ENCODE peak calls at places on chromosome 17, in ten cellular contexts. A, T, Y, N, W, I, O, R, F and L are unnamed samples.

GRCh38 chr17:83061586-83061985 is 17.8 kb upstream of the METRNL start:
- DNase-seq in A (no peak), T (no peak), Y (no peak), N (no peak), W (no peak), I (no peak), O (no peak), R (no peak), F (no peak), L (no peak)

GRCh38 chr17:34319087-34319486 is at the start of gene CCL8:
- DNase-seq in A (no peak), T (no peak), Y (no peak), N (no peak), W (no peak), I (no peak), O (no peak), R (no peak), F (no peak), L (no peak)

GRCh38 chr17:4040784-4041183 is 76.5 kb upstream of the ATP2A3 start:
- DNase-seq in A (no peak), T (no peak), Y (no peak), N (no peak), W (no peak), I (no peak), O (no peak), R (no peak), F (no peak), L (no peak)

GRCh38 chr17:80221401-80221800 is 1.2 kb downstream of the SLC26A11 start:
- DNase-seq in A (no peak), T (no peak), Y (no peak), N (no peak), W (no peak), I (no peak), O (no peak), R (no peak), F (no peak), L (no peak)

GRCh38 chr17:45143767-45144198 is 4.5 kb upstream of the HEXIM1 start:
- DNase-seq in A (peak), T (no peak), Y (peak), N (peak), W (peak), I (peak), O (no peak), R (no peak), F (peak), L (no peak)

GRCh38 chr17:80619535-80620235 is 75.0 kb downstream of the RPTOR start:
- DNase-seq in A (no peak), T (no peak), Y (no peak), N (no peak), W (no peak), I (no peak), O (peak), R (no peak), F (no peak), L (no peak)

GRCh38 chr17:78774956-78775571 is 7.0 kb downstream of the CYTH1 start:
- DNase-seq in A (no peak), T (no peak), Y (no peak), N (peak), W (no peak), I (no peak), O (no peak), R (no peak), F (no peak), L (no peak)

GRCh38 chr17:7888184-7888920 is at the start of gene CHD3:
- DNase-seq in A (no peak), T (no peak), Y (no peak), N (peak), W (peak), I (no peak), O (no peak), R (peak), F (peak), L (no peak)

GRCh38 chr17:43406676-43407645 is 8.2 kb downstream of the ARL4D start:
- DNase-seq in A (no peak), T (no peak), Y (no peak), N (no peak), W (no peak), I (peak), O (no peak), R (no peak), F (peak), L (no peak)

GRCh38 chr17:77568540-77568939 is 390.0 kb upstream of the TNRC6C start:
- DNase-seq in A (no peak), T (no peak), Y (no peak), N (no peak), W (no peak), I (no peak), O (no peak), R (no peak), F (no peak), L (no peak)

GRCh38 chr17:65092262-65092661 is 35.7 kb upstream of the GNA13 start:
- DNase-seq in A (no peak), T (no peak), Y (no peak), N (no peak), W (no peak), I (no peak), O (no peak), R (no peak), F (no peak), L (no peak)

GRCh38 chr17:18937981-18938691 is 13.8 kb upstream of the SLC5A10 start:
- DNase-seq in A (no peak), T (no peak), Y (no peak), N (no peak), W (no peak), I (no peak), O (no peak), R (no peak), F (no peak), L (no peak)

GRCh38 chr17:74276051-74276476 is 2.0 kb downstream of the DNAI2 start:
- DNase-seq in A (peak), T (no peak), Y (peak), N (no peak), W (no peak), I (no peak), O (no peak), R (no peak), F (no peak), L (peak)

GRCh38 chr17:73481672-73482071 is 162.6 kb downstream of the SDK2 start:
- DNase-seq in A (no peak), T (no peak), Y (no peak), N (no peak), W (no peak), I (no peak), O (no peak), R (no peak), F (no peak), L (no peak)

GRCh38 chr17:32517982-32518381 is 31.2 kb downstream of the CDK5R1 start:
- DNase-seq in A (peak), T (no peak), Y (no peak), N (no peak), W (no peak), I (no peak), O (no peak), R (no peak), F (no peak), L (no peak)

GRCh38 chr17:83175551-83176271 is 96.3 kb downstream of the METRNL start:
- DNase-seq in A (no peak), T (no peak), Y (no peak), N (no peak), W (peak), I (no peak), O (no peak), R (no peak), F (no peak), L (no peak)

GRCh38 chr17:74347646-74348045 is 14.0 kb downstream of the BTBD17 start:
- DNase-seq in A (no peak), T (no peak), Y (no peak), N (no peak), W (no peak), I (no peak), O (no peak), R (no peak), F (no peak), L (no peak)

GRCh38 chr17:73686961-73687360 is 42.7 kb upstream of the SDK2 start:
- DNase-seq in A (no peak), T (no peak), Y (no peak), N (no peak), W (no peak), I (no peak), O (no peak), R (no peak), F (no peak), L (no peak)

GRCh38 chr17:81165246-81166032 is at the start of gene PVALEF:
- DNase-seq in A (no peak), T (no peak), Y (no peak), N (no peak), W (no peak), I (peak), O (no peak), R (no peak), F (peak), L (no peak)

GRCh38 chr17:9331512-9332163 is 244.0 kb downstream of the STX8 start:
- DNase-seq in A (no peak), T (no peak), Y (no peak), N (no peak), W (no peak), I (peak), O (no peak), R (no peak), F (no peak), L (peak)

GRCh38 chr17:80924111-80924806 is 67.4 kb upstream of the CHMP6 start:
- DNase-seq in A (no peak), T (no peak), Y (no peak), N (no peak), W (no peak), I (no peak), O (no peak), R (no peak), F (no peak), L (no peak)

GRCh38 chr17:75553553-75554110 is 28.1 kb downstream of the LLGL2 start:
- DNase-seq in A (no peak), T (no peak), Y (no peak), N (no peak), W (no peak), I (no peak), O (no peak), R (no peak), F (no peak), L (no peak)

GRCh38 chr17:42200702-42201101 is 6.4 kb upstream of the GHDC start:
- DNase-seq in A (no peak), T (no peak), Y (peak), N (no peak), W (no peak), I (peak), O (no peak), R (no peak), F (no peak), L (no peak)

GRCh38 chr17:64599187-64599676 is 62.9 kb downstream of the SMURF2 start:
- DNase-seq in A (no peak), T (peak), Y (no peak), N (peak), W (no peak), I (no peak), O (no peak), R (peak), F (peak), L (no peak)

GRCh38 chr17:42276609-42277341 is 584 bp upstream of the STAT5B start:
- DNase-seq in A (peak), T (peak), Y (peak), N (peak), W (peak), I (no peak), O (peak), R (no peak), F (peak), L (no peak)

GRCh38 chr17:66698270-66698669 is 136.6 kb upstream of the CACNG5 start:
- DNase-seq in A (no peak), T (no peak), Y (no peak), N (no peak), W (no peak), I (no peak), O (no peak), R (no peak), F (no peak), L (no peak)